ENCODE peak calls at places on chromosomes 11 and 22, in eight cellular contexts. One of them, this sample, is unnamed.

GRCh38 chr22:47354668-47355387 is 592.4 kb downstream of the TBC1D22A start:
- DNase-seq in pancreas: no peak
- DNase-seq in NCI-H1417 treated with DMSO at 0.1 percent for 48 hours: no peak
- DNase-seq in adipocyte: no peak
- DNase-seq in retina: peak
- DNase-seq in astrocyte of the spinal cord: no peak
- DNase-seq in SW480: no peak
- DNase-seq in NCI-H82: peak
- DNase-seq in this sample: peak

GRCh38 chr11:19498986-19499669 is 213.5 kb upstream of the NAV2 start:
- DNase-seq in pancreas: no peak
- DNase-seq in NCI-H1417 treated with DMSO at 0.1 percent for 48 hours: peak
- DNase-seq in adipocyte: no peak
- DNase-seq in retina: no peak
- DNase-seq in astrocyte of the spinal cord: peak
- DNase-seq in SW480: peak
- DNase-seq in NCI-H82: peak
- DNase-seq in this sample: no peak

GRCh38 chr11:117857734-117858369 is 18.6 kb downstream of the FXYD6 start:
- DNase-seq in pancreas: no peak
- DNase-seq in NCI-H1417 treated with DMSO at 0.1 percent for 48 hours: no peak
- DNase-seq in adipocyte: no peak
- DNase-seq in retina: no peak
- DNase-seq in astrocyte of the spinal cord: no peak
- DNase-seq in SW480: no peak
- DNase-seq in NCI-H82: no peak
- DNase-seq in this sample: no peak

GRCh38 chr11:106761745-106762144 is 256.5 kb downstream of the GUCY1A2 start:
- DNase-seq in pancreas: no peak
- DNase-seq in NCI-H1417 treated with DMSO at 0.1 percent for 48 hours: no peak
- DNase-seq in adipocyte: no peak
- DNase-seq in retina: no peak
- DNase-seq in astrocyte of the spinal cord: no peak
- DNase-seq in SW480: no peak
- DNase-seq in NCI-H82: no peak
- DNase-seq in this sample: no peak

GRCh38 chr11:7056828-7057513 is 31.8 kb upstream of the RBMXL2 start:
- DNase-seq in pancreas: no peak
- DNase-seq in NCI-H1417 treated with DMSO at 0.1 percent for 48 hours: no peak
- DNase-seq in adipocyte: no peak
- DNase-seq in retina: no peak
- DNase-seq in astrocyte of the spinal cord: no peak
- DNase-seq in SW480: no peak
- DNase-seq in NCI-H82: no peak
- DNase-seq in this sample: no peak

GRCh38 chr11:116930177-116930576 is 92.8 kb upstream of the APOA1 start:
- DNase-seq in pancreas: no peak
- DNase-seq in NCI-H1417 treated with DMSO at 0.1 percent for 48 hours: no peak
- DNase-seq in adipocyte: peak
- DNase-seq in retina: no peak
- DNase-seq in astrocyte of the spinal cord: peak
- DNase-seq in SW480: no peak
- DNase-seq in NCI-H82: no peak
- DNase-seq in this sample: no peak

GRCh38 chr11:125967515-125967914 is 21.7 kb downstream of the VSIG10L2 start:
- DNase-seq in pancreas: no peak
- DNase-seq in NCI-H1417 treated with DMSO at 0.1 percent for 48 hours: no peak
- DNase-seq in adipocyte: no peak
- DNase-seq in retina: no peak
- DNase-seq in astrocyte of the spinal cord: no peak
- DNase-seq in SW480: no peak
- DNase-seq in NCI-H82: no peak
- DNase-seq in this sample: no peak

GRCh38 chr22:43078522-43078921 is 10.7 kb downstream of the TTLL1 start:
- DNase-seq in pancreas: no peak
- DNase-seq in NCI-H1417 treated with DMSO at 0.1 percent for 48 hours: no peak
- DNase-seq in adipocyte: no peak
- DNase-seq in retina: no peak
- DNase-seq in astrocyte of the spinal cord: no peak
- DNase-seq in SW480: peak
- DNase-seq in NCI-H82: no peak
- DNase-seq in this sample: peak

GRCh38 chr11:116234989-116235567 is 537.7 kb downstream of the BUD13 start:
- DNase-seq in pancreas: no peak
- DNase-seq in NCI-H1417 treated with DMSO at 0.1 percent for 48 hours: peak
- DNase-seq in adipocyte: no peak
- DNase-seq in retina: peak
- DNase-seq in astrocyte of the spinal cord: no peak
- DNase-seq in SW480: no peak
- DNase-seq in NCI-H82: no peak
- DNase-seq in this sample: no peak

GRCh38 chr11:33687733-33688479 is 12.7 kb downstream of the C11orf91 start:
- DNase-seq in pancreas: no peak
- DNase-seq in NCI-H1417 treated with DMSO at 0.1 percent for 48 hours: peak
- DNase-seq in adipocyte: peak
- DNase-seq in retina: peak
- DNase-seq in astrocyte of the spinal cord: peak
- DNase-seq in SW480: peak
- DNase-seq in NCI-H82: peak
- DNase-seq in this sample: peak

GRCh38 chr11:33452806-33453205 is 195.6 kb downstream of the HIPK3 start:
- DNase-seq in pancreas: no peak
- DNase-seq in NCI-H1417 treated with DMSO at 0.1 percent for 48 hours: no peak
- DNase-seq in adipocyte: peak
- DNase-seq in retina: no peak
- DNase-seq in astrocyte of the spinal cord: peak
- DNase-seq in SW480: no peak
- DNase-seq in NCI-H82: no peak
- DNase-seq in this sample: no peak

GRCh38 chr11:92776676-92777075 is 192.8 kb upstream of the MTNR1B start:
- DNase-seq in pancreas: no peak
- DNase-seq in NCI-H1417 treated with DMSO at 0.1 percent for 48 hours: no peak
- DNase-seq in adipocyte: no peak
- DNase-seq in retina: no peak
- DNase-seq in astrocyte of the spinal cord: peak
- DNase-seq in SW480: no peak
- DNase-seq in NCI-H82: no peak
- DNase-seq in this sample: no peak

GRCh38 chr11:1832181-1832988 is 2.4 kb upstream of the SYT8 start:
- DNase-seq in pancreas: peak
- DNase-seq in NCI-H1417 treated with DMSO at 0.1 percent for 48 hours: no peak
- DNase-seq in adipocyte: peak
- DNase-seq in retina: peak
- DNase-seq in astrocyte of the spinal cord: peak
- DNase-seq in SW480: peak
- DNase-seq in NCI-H82: peak
- DNase-seq in this sample: peak

GRCh38 chr22:46684706-46685105 is 53.3 kb downstream of the CERK start:
- DNase-seq in pancreas: no peak
- DNase-seq in NCI-H1417 treated with DMSO at 0.1 percent for 48 hours: no peak
- DNase-seq in adipocyte: no peak
- DNase-seq in retina: no peak
- DNase-seq in astrocyte of the spinal cord: no peak
- DNase-seq in SW480: no peak
- DNase-seq in NCI-H82: no peak
- DNase-seq in this sample: no peak

GRCh38 chr22:29907753-29908515 is 25.0 kb downstream of the MTMR3 start:
- DNase-seq in pancreas: peak
- DNase-seq in NCI-H1417 treated with DMSO at 0.1 percent for 48 hours: no peak
- DNase-seq in adipocyte: peak
- DNase-seq in retina: no peak
- DNase-seq in astrocyte of the spinal cord: peak
- DNase-seq in SW480: peak
- DNase-seq in NCI-H82: peak
- DNase-seq in this sample: peak

GRCh38 chr11:16393335-16393734 is 37.0 kb upstream of the SOX6 start:
- DNase-seq in pancreas: no peak
- DNase-seq in NCI-H1417 treated with DMSO at 0.1 percent for 48 hours: no peak
- DNase-seq in adipocyte: no peak
- DNase-seq in retina: no peak
- DNase-seq in astrocyte of the spinal cord: no peak
- DNase-seq in SW480: no peak
- DNase-seq in NCI-H82: no peak
- DNase-seq in this sample: no peak

GRCh38 chr11:130414107-130415088 is 14.0 kb downstream of the ADAMTS8 start:
- DNase-seq in pancreas: no peak
- DNase-seq in NCI-H1417 treated with DMSO at 0.1 percent for 48 hours: no peak
- DNase-seq in adipocyte: no peak
- DNase-seq in retina: no peak
- DNase-seq in astrocyte of the spinal cord: no peak
- DNase-seq in SW480: no peak
- DNase-seq in NCI-H82: no peak
- DNase-seq in this sample: no peak

GRCh38 chr11:20559523-20560300 is 39.7 kb upstream of the SLC6A5 start:
- DNase-seq in pancreas: no peak
- DNase-seq in NCI-H1417 treated with DMSO at 0.1 percent for 48 hours: no peak
- DNase-seq in adipocyte: no peak
- DNase-seq in retina: no peak
- DNase-seq in astrocyte of the spinal cord: no peak
- DNase-seq in SW480: no peak
- DNase-seq in NCI-H82: no peak
- DNase-seq in this sample: no peak

GRCh38 chr22:36493690-36494110 is 12.3 kb upstream of the TXN2 start:
- DNase-seq in pancreas: no peak
- DNase-seq in NCI-H1417 treated with DMSO at 0.1 percent for 48 hours: no peak
- DNase-seq in adipocyte: no peak
- DNase-seq in retina: no peak
- DNase-seq in astrocyte of the spinal cord: no peak
- DNase-seq in SW480: no peak
- DNase-seq in NCI-H82: no peak
- DNase-seq in this sample: no peak

GRCh38 chr11:95549276-95549675 is 240.3 kb downstream of the FAM76B start:
- DNase-seq in pancreas: no peak
- DNase-seq in NCI-H1417 treated with DMSO at 0.1 percent for 48 hours: no peak
- DNase-seq in adipocyte: no peak
- DNase-seq in retina: no peak
- DNase-seq in astrocyte of the spinal cord: no peak
- DNase-seq in SW480: no peak
- DNase-seq in NCI-H82: no peak
- DNase-seq in this sample: no peak

GRCh38 chr22:20523118-20523983 is 15.9 kb downstream of the MED15 start:
- DNase-seq in pancreas: no peak
- DNase-seq in NCI-H1417 treated with DMSO at 0.1 percent for 48 hours: no peak
- DNase-seq in adipocyte: peak
- DNase-seq in retina: no peak
- DNase-seq in astrocyte of the spinal cord: peak
- DNase-seq in SW480: no peak
- DNase-seq in NCI-H82: no peak
- DNase-seq in this sample: peak

GRCh38 chr11:115980747-115981475 is 476.7 kb upstream of the CADM1 start:
- DNase-seq in pancreas: no peak
- DNase-seq in NCI-H1417 treated with DMSO at 0.1 percent for 48 hours: no peak
- DNase-seq in adipocyte: no peak
- DNase-seq in retina: peak
- DNase-seq in astrocyte of the spinal cord: no peak
- DNase-seq in SW480: no peak
- DNase-seq in NCI-H82: no peak
- DNase-seq in this sample: no peak

GRCh38 chr22:37400719-37401118 is 26.6 kb downstream of the ELFN2 start:
- DNase-seq in pancreas: no peak
- DNase-seq in NCI-H1417 treated with DMSO at 0.1 percent for 48 hours: no peak
- DNase-seq in adipocyte: no peak
- DNase-seq in retina: no peak
- DNase-seq in astrocyte of the spinal cord: no peak
- DNase-seq in SW480: peak
- DNase-seq in NCI-H82: no peak
- DNase-seq in this sample: no peak

GRCh38 chr11:132171031-132171430 is 800.6 kb downstream of the NTM start:
- DNase-seq in pancreas: no peak
- DNase-seq in NCI-H1417 treated with DMSO at 0.1 percent for 48 hours: no peak
- DNase-seq in adipocyte: no peak
- DNase-seq in retina: no peak
- DNase-seq in astrocyte of the spinal cord: no peak
- DNase-seq in SW480: no peak
- DNase-seq in NCI-H82: peak
- DNase-seq in this sample: no peak

GRCh38 chr22:44880588-44881245 is 128.3 kb downstream of the ARHGAP8 start:
- DNase-seq in pancreas: no peak
- DNase-seq in NCI-H1417 treated with DMSO at 0.1 percent for 48 hours: no peak
- DNase-seq in adipocyte: no peak
- DNase-seq in retina: no peak
- DNase-seq in astrocyte of the spinal cord: no peak
- DNase-seq in SW480: no peak
- DNase-seq in NCI-H82: no peak
- DNase-seq in this sample: no peak

GRCh38 chr11:79592441-79593223 is 151.8 kb upstream of the TENM4 start:
- DNase-seq in pancreas: no peak
- DNase-seq in NCI-H1417 treated with DMSO at 0.1 percent for 48 hours: no peak
- DNase-seq in adipocyte: no peak
- DNase-seq in retina: peak
- DNase-seq in astrocyte of the spinal cord: no peak
- DNase-seq in SW480: no peak
- DNase-seq in NCI-H82: no peak
- DNase-seq in this sample: no peak

GRCh38 chr22:42645938-42646568 is 3.1 kb downstream of the CYB5R3 start:
- DNase-seq in pancreas: no peak
- DNase-seq in NCI-H1417 treated with DMSO at 0.1 percent for 48 hours: no peak
- DNase-seq in adipocyte: no peak
- DNase-seq in retina: no peak
- DNase-seq in astrocyte of the spinal cord: no peak
- DNase-seq in SW480: no peak
- DNase-seq in NCI-H82: no peak
- DNase-seq in this sample: peak

GRCh38 chr22:21047730-21048129 is 2.0 kb downstream of the LRRC74B start:
- DNase-seq in pancreas: no peak
- DNase-seq in NCI-H1417 treated with DMSO at 0.1 percent for 48 hours: peak
- DNase-seq in adipocyte: no peak
- DNase-seq in retina: no peak
- DNase-seq in astrocyte of the spinal cord: no peak
- DNase-seq in SW480: no peak
- DNase-seq in NCI-H82: no peak
- DNase-seq in this sample: peak

GRCh38 chr22:37144180-37144554 is 5.5 kb downstream of the IL2RB start:
- DNase-seq in pancreas: no peak
- DNase-seq in NCI-H1417 treated with DMSO at 0.1 percent for 48 hours: no peak
- DNase-seq in adipocyte: no peak
- DNase-seq in retina: no peak
- DNase-seq in astrocyte of the spinal cord: no peak
- DNase-seq in SW480: no peak
- DNase-seq in NCI-H82: no peak
- DNase-seq in this sample: no peak

GRCh38 chr11:33980896-33981295 is 70.6 kb upstream of the CAPRIN1 start:
- DNase-seq in pancreas: no peak
- DNase-seq in NCI-H1417 treated with DMSO at 0.1 percent for 48 hours: no peak
- DNase-seq in adipocyte: no peak
- DNase-seq in retina: no peak
- DNase-seq in astrocyte of the spinal cord: no peak
- DNase-seq in SW480: no peak
- DNase-seq in NCI-H82: no peak
- DNase-seq in this sample: no peak

GRCh38 chr11:114200785-114201184 is 95.4 kb upstream of the NNMT start:
- DNase-seq in pancreas: no peak
- DNase-seq in NCI-H1417 treated with DMSO at 0.1 percent for 48 hours: peak
- DNase-seq in adipocyte: no peak
- DNase-seq in retina: no peak
- DNase-seq in astrocyte of the spinal cord: no peak
- DNase-seq in SW480: no peak
- DNase-seq in NCI-H82: no peak
- DNase-seq in this sample: no peak

GRCh38 chr11:65555693-65556231 is 2.4 kb downstream of the LTBP3 start:
- DNase-seq in pancreas: peak
- DNase-seq in NCI-H1417 treated with DMSO at 0.1 percent for 48 hours: no peak
- DNase-seq in adipocyte: peak
- DNase-seq in retina: no peak
- DNase-seq in astrocyte of the spinal cord: peak
- DNase-seq in SW480: peak
- DNase-seq in NCI-H82: no peak
- DNase-seq in this sample: no peak

GRCh38 chr11:88042238-88043032 is 132.8 kb downstream of the RAB38 start:
- DNase-seq in pancreas: no peak
- DNase-seq in NCI-H1417 treated with DMSO at 0.1 percent for 48 hours: peak
- DNase-seq in adipocyte: no peak
- DNase-seq in retina: no peak
- DNase-seq in astrocyte of the spinal cord: no peak
- DNase-seq in SW480: no peak
- DNase-seq in NCI-H82: no peak
- DNase-seq in this sample: no peak

This sample was measured in D341Med.